ENCODE peak calls at places on chromosomes 16 and 17, in ten cellular contexts. One of them, this sample, is unnamed. For H3K36me3, the result is how much of the 10 kb centered on the place peaks cover.

GRCh38 chr16:70746040-70746707 is 54.8 kb downstream of the VAC14 start:
- DNase-seq in GM23338: no peak
- DNase-seq in transverse colon: peak
- DNase-seq in sigmoid colon: peak
- DNase-seq in K562: peak
- DNase-seq in upper lobe of left lung: no peak
- DNase-seq in endothelial cell of umbilical vein: peak
- DNase-seq in breast epithelium: peak
- DNase-seq in spleen: no peak
- DNase-seq in esophagus muscularis mucosa: peak
- DNase-seq in this sample: peak

GRCh38 chr17:38605852-38606645 is at the start of gene SRCIN1:
- DNase-seq in GM23338: peak
- DNase-seq in transverse colon: peak
- DNase-seq in sigmoid colon: peak
- DNase-seq in K562: peak
- DNase-seq in upper lobe of left lung: peak
- DNase-seq in endothelial cell of umbilical vein: no peak
- DNase-seq in breast epithelium: peak
- DNase-seq in spleen: peak
- DNase-seq in esophagus muscularis mucosa: no peak
- DNase-seq in this sample: peak

GRCh38 chr17:79722787-79723186 is 8.0 kb upstream of the ENPP7 start:
- DNase-seq in GM23338: no peak
- DNase-seq in transverse colon: no peak
- DNase-seq in sigmoid colon: no peak
- DNase-seq in K562: no peak
- DNase-seq in upper lobe of left lung: no peak
- DNase-seq in endothelial cell of umbilical vein: no peak
- DNase-seq in breast epithelium: no peak
- DNase-seq in spleen: no peak
- DNase-seq in esophagus muscularis mucosa: no peak
- DNase-seq in this sample: no peak

GRCh38 chr16:23874613-23875294 is 39.0 kb downstream of the PRKCB start:
- DNase-seq in GM23338: no peak
- DNase-seq in transverse colon: no peak
- DNase-seq in sigmoid colon: no peak
- DNase-seq in K562: no peak
- DNase-seq in upper lobe of left lung: no peak
- DNase-seq in endothelial cell of umbilical vein: no peak
- DNase-seq in breast epithelium: no peak
- DNase-seq in spleen: no peak
- DNase-seq in esophagus muscularis mucosa: no peak
- DNase-seq in this sample: no peak

GRCh38 chr17:21419299-21420239 is 43.4 kb downstream of the KCNJ12 start:
- DNase-seq in GM23338: no peak
- DNase-seq in transverse colon: no peak
- DNase-seq in sigmoid colon: peak
- DNase-seq in K562: no peak
- DNase-seq in upper lobe of left lung: peak
- DNase-seq in endothelial cell of umbilical vein: no peak
- DNase-seq in breast epithelium: no peak
- DNase-seq in spleen: peak
- DNase-seq in esophagus muscularis mucosa: no peak
- DNase-seq in this sample: no peak

GRCh38 chr17:64418506-64419339 is 28.1 kb upstream of the PECAM1 start:
- DNase-seq in GM23338: peak
- DNase-seq in transverse colon: no peak
- DNase-seq in sigmoid colon: peak
- DNase-seq in K562: peak
- DNase-seq in upper lobe of left lung: no peak
- DNase-seq in endothelial cell of umbilical vein: peak
- DNase-seq in breast epithelium: no peak
- DNase-seq in spleen: no peak
- DNase-seq in esophagus muscularis mucosa: no peak
- DNase-seq in this sample: no peak

GRCh38 chr17:65712383-65713267 is 151.2 kb upstream of the AXIN2 start:
- DNase-seq in GM23338: no peak
- DNase-seq in transverse colon: no peak
- DNase-seq in sigmoid colon: peak
- DNase-seq in K562: no peak
- DNase-seq in upper lobe of left lung: no peak
- DNase-seq in endothelial cell of umbilical vein: no peak
- DNase-seq in breast epithelium: no peak
- DNase-seq in spleen: no peak
- DNase-seq in esophagus muscularis mucosa: no peak
- DNase-seq in this sample: no peak

GRCh38 chr16:29744541-29745101 is 1.2 kb downstream of the C16orf54 start:
- DNase-seq in GM23338: peak
- DNase-seq in transverse colon: no peak
- DNase-seq in sigmoid colon: no peak
- DNase-seq in K562: no peak
- DNase-seq in upper lobe of left lung: peak
- DNase-seq in endothelial cell of umbilical vein: no peak
- DNase-seq in breast epithelium: no peak
- DNase-seq in spleen: peak
- DNase-seq in esophagus muscularis mucosa: no peak
- DNase-seq in this sample: no peak

GRCh38 chr17:35540589-35541404 is 3.3 kb upstream of the SLFN12L start:
- DNase-seq in GM23338: no peak
- DNase-seq in transverse colon: peak
- DNase-seq in sigmoid colon: peak
- DNase-seq in K562: no peak
- DNase-seq in upper lobe of left lung: no peak
- DNase-seq in endothelial cell of umbilical vein: peak
- DNase-seq in breast epithelium: no peak
- DNase-seq in spleen: peak
- DNase-seq in esophagus muscularis mucosa: peak
- DNase-seq in this sample: peak

GRCh38 chr16:89557936-89558490 is 2.5 kb upstream of the RPL13 start:
- DNase-seq in GM23338: no peak
- DNase-seq in transverse colon: no peak
- DNase-seq in sigmoid colon: no peak
- DNase-seq in K562: no peak
- DNase-seq in upper lobe of left lung: no peak
- DNase-seq in endothelial cell of umbilical vein: no peak
- DNase-seq in breast epithelium: no peak
- DNase-seq in spleen: no peak
- DNase-seq in esophagus muscularis mucosa: no peak
- DNase-seq in this sample: no peak

GRCh38 chr17:6670999-6671398 is 19.4 kb downstream of the C17orf100 start:
- DNase-seq in GM23338: no peak
- DNase-seq in transverse colon: no peak
- DNase-seq in sigmoid colon: no peak
- DNase-seq in K562: no peak
- DNase-seq in upper lobe of left lung: peak
- DNase-seq in endothelial cell of umbilical vein: no peak
- DNase-seq in breast epithelium: no peak
- DNase-seq in spleen: no peak
- DNase-seq in esophagus muscularis mucosa: no peak
- DNase-seq in this sample: no peak

GRCh38 chr17:8621585-8621984 is 8.9 kb downstream of the MYH10 start:
- DNase-seq in GM23338: no peak
- DNase-seq in transverse colon: no peak
- DNase-seq in sigmoid colon: no peak
- DNase-seq in K562: no peak
- DNase-seq in upper lobe of left lung: no peak
- DNase-seq in endothelial cell of umbilical vein: no peak
- DNase-seq in breast epithelium: no peak
- DNase-seq in spleen: no peak
- DNase-seq in esophagus muscularis mucosa: no peak
- DNase-seq in this sample: no peak

GRCh38 chr16:17461951-17462729 is 8.6 kb downstream of the XYLT1 start:
- DNase-seq in GM23338: peak
- DNase-seq in transverse colon: peak
- DNase-seq in sigmoid colon: no peak
- DNase-seq in K562: no peak
- DNase-seq in upper lobe of left lung: no peak
- DNase-seq in endothelial cell of umbilical vein: no peak
- DNase-seq in breast epithelium: no peak
- DNase-seq in spleen: peak
- DNase-seq in esophagus muscularis mucosa: no peak
- DNase-seq in this sample: no peak
- TF ChIP-seq POLR2AphosphoS5 in GM23338: no peak
- TF ChIP-seq POLR2AphosphoS5 in transverse colon: no peak
- TF ChIP-seq POLR2AphosphoS5 in sigmoid colon: no peak
- TF ChIP-seq POLR2AphosphoS5 in K562: no peak
- TF ChIP-seq POLR2AphosphoS5 in upper lobe of left lung: no peak
- TF ChIP-seq POLR2AphosphoS5 in endothelial cell of umbilical vein: no peak
- TF ChIP-seq POLR2AphosphoS5 in breast epithelium: no peak
- TF ChIP-seq POLR2AphosphoS5 in spleen: peak
- TF ChIP-seq POLR2AphosphoS5 in esophagus muscularis mucosa: no peak
- TF ChIP-seq POLR2AphosphoS5 in this sample: no peak

GRCh38 chr16:61409604-61410003 is 626.6 kb downstream of the CDH8 start:
- DNase-seq in GM23338: no peak
- DNase-seq in transverse colon: no peak
- DNase-seq in sigmoid colon: no peak
- DNase-seq in K562: no peak
- DNase-seq in upper lobe of left lung: no peak
- DNase-seq in endothelial cell of umbilical vein: no peak
- DNase-seq in breast epithelium: no peak
- DNase-seq in spleen: no peak
- DNase-seq in esophagus muscularis mucosa: no peak
- DNase-seq in this sample: no peak
- H3K36me3 ChIP-seq in GM23338: under half
- H3K36me3 ChIP-seq in transverse colon: under half
- H3K36me3 ChIP-seq in sigmoid colon: under half
- H3K36me3 ChIP-seq in K562: under half
- H3K36me3 ChIP-seq in upper lobe of left lung: under half
- H3K36me3 ChIP-seq in endothelial cell of umbilical vein: under half
- H3K36me3 ChIP-seq in breast epithelium: under half
- H3K36me3 ChIP-seq in spleen: under half
- H3K36me3 ChIP-seq in esophagus muscularis mucosa: under half
- H3K36me3 ChIP-seq in this sample: under half

GRCh38 chr16:68408967-68409366 is 39.3 kb downstream of the SMPD3 start:
- DNase-seq in GM23338: peak
- DNase-seq in transverse colon: no peak
- DNase-seq in sigmoid colon: no peak
- DNase-seq in K562: no peak
- DNase-seq in upper lobe of left lung: no peak
- DNase-seq in endothelial cell of umbilical vein: no peak
- DNase-seq in breast epithelium: no peak
- DNase-seq in spleen: peak
- DNase-seq in esophagus muscularis mucosa: no peak
- DNase-seq in this sample: no peak

GRCh38 chr16:68408428-68408827 is 39.9 kb downstream of the SMPD3 start:
- DNase-seq in GM23338: no peak
- DNase-seq in transverse colon: no peak
- DNase-seq in sigmoid colon: no peak
- DNase-seq in K562: no peak
- DNase-seq in upper lobe of left lung: no peak
- DNase-seq in endothelial cell of umbilical vein: no peak
- DNase-seq in breast epithelium: no peak
- DNase-seq in spleen: peak
- DNase-seq in esophagus muscularis mucosa: no peak
- DNase-seq in this sample: no peak

GRCh38 chr16:68404736-68405345 is 43.5 kb downstream of the SMPD3 start:
- DNase-seq in GM23338: no peak
- DNase-seq in transverse colon: no peak
- DNase-seq in sigmoid colon: no peak
- DNase-seq in K562: no peak
- DNase-seq in upper lobe of left lung: no peak
- DNase-seq in endothelial cell of umbilical vein: no peak
- DNase-seq in breast epithelium: peak
- DNase-seq in spleen: peak
- DNase-seq in esophagus muscularis mucosa: no peak
- DNase-seq in this sample: peak

GRCh38 chr16:68403704-68404103 is 44.6 kb downstream of the SMPD3 start:
- DNase-seq in GM23338: no peak
- DNase-seq in transverse colon: no peak
- DNase-seq in sigmoid colon: no peak
- DNase-seq in K562: no peak
- DNase-seq in upper lobe of left lung: no peak
- DNase-seq in endothelial cell of umbilical vein: no peak
- DNase-seq in breast epithelium: no peak
- DNase-seq in spleen: peak
- DNase-seq in esophagus muscularis mucosa: no peak
- DNase-seq in this sample: no peak

DNA sequence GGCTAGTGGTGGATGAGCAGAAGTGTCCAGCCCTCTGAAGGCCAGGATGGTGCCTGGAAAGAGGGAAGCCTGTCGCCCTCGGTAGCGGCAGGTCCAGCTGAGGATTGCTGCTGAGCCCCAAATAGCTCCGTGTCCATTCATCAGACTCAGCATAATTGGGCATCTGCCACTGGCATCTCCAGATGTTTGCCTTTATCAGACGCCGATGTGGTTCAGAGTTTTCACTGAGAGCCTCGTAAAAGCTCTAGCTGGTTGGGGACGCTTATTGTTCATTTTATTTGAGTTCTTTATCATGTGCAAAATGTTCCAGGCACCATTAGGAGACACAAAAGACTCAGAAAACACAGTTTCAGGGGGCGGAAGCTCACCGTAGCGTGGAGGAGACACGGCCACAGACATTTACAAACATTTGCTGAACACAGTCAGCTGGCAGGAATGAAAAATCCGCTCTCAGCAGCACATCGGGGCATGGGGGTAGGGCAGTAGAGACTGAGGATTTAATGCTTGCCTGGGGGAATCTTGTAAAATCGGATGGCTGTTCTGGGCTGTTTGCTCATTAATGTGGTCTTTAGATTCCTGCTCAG is 41.8 kb downstream of the SMPD3 start:
- DNase-seq in GM23338: no peak
- DNase-seq in transverse colon: no peak
- DNase-seq in sigmoid colon: no peak
- DNase-seq in K562: no peak
- DNase-seq in upper lobe of left lung: no peak
- DNase-seq in endothelial cell of umbilical vein: no peak
- DNase-seq in breast epithelium: no peak
- DNase-seq in spleen: peak
- DNase-seq in esophagus muscularis mucosa: no peak
- DNase-seq in this sample: no peak
- TF ChIP-seq POLR2AphosphoS5 in GM23338: no peak
- TF ChIP-seq POLR2AphosphoS5 in transverse colon: no peak
- TF ChIP-seq POLR2AphosphoS5 in sigmoid colon: no peak
- TF ChIP-seq POLR2AphosphoS5 in K562: no peak
- TF ChIP-seq POLR2AphosphoS5 in upper lobe of left lung: no peak
- TF ChIP-seq POLR2AphosphoS5 in endothelial cell of umbilical vein: no peak
- TF ChIP-seq POLR2AphosphoS5 in breast epithelium: no peak
- TF ChIP-seq POLR2AphosphoS5 in spleen: no peak
- TF ChIP-seq POLR2AphosphoS5 in esophagus muscularis mucosa: no peak
- TF ChIP-seq POLR2AphosphoS5 in this sample: no peak

DNA sequence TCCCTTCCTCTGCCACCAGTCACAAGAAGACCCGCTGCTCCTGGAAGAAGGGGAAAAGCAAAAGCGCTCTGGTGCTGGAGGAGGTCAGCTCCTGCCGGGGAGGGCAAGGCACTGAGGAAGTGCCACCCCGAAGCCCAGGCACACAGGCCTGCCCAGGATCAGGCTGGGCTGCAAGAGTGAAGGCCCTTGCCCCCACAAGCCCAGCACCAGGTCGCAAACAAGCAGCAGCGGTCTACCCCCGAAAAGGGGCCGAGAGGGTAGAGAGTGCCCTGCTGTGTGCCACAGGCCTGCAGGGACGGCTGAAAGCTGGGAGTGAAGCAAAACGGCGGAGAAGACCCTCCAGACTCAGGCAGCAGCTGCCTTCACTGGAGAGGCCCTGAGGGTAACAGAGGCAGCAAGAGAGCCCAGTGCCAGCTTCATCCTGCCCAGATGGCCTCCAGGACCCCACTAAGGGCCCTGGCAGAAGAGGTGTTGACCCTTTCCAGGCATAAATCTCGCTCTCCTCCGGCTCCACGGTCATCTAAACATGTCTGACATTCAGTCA is 29.3 kb downstream of the MAP1LC3B start:
- DNase-seq in GM23338: no peak
- DNase-seq in transverse colon: no peak
- DNase-seq in sigmoid colon: no peak
- DNase-seq in K562: no peak
- DNase-seq in upper lobe of left lung: no peak
- DNase-seq in endothelial cell of umbilical vein: no peak
- DNase-seq in breast epithelium: no peak
- DNase-seq in spleen: no peak
- DNase-seq in esophagus muscularis mucosa: no peak
- DNase-seq in this sample: no peak
- H3K36me3 ChIP-seq in GM23338: under half
- H3K36me3 ChIP-seq in transverse colon: under half
- H3K36me3 ChIP-seq in sigmoid colon: under half
- H3K36me3 ChIP-seq in K562: under half
- H3K36me3 ChIP-seq in upper lobe of left lung: half or more
- H3K36me3 ChIP-seq in endothelial cell of umbilical vein: under half
- H3K36me3 ChIP-seq in breast epithelium: under half
- H3K36me3 ChIP-seq in spleen: under half
- H3K36me3 ChIP-seq in esophagus muscularis mucosa: half or more
- H3K36me3 ChIP-seq in this sample: half or more